ENCODE peak calls at places on chromosomes 5 and 9, in four cellular contexts. K is HepG2, X is K562, H is GM12878. Z is an unnamed sample.

GRCh38 chr9:110155744-110156143 is 52.2 kb downstream of the C9orf152 start:
- DNase-seq in K (no peak), X (no peak), H (no peak), Z (no peak)

GRCh38 chr9:4152876-4153275 is 147.0 kb downstream of the GLIS3 start:
- DNase-seq in K (no peak), X (no peak), H (no peak), Z (no peak)

GRCh38 chr9:126643945-126644527 is 30.3 kb downstream of the LMX1B start:
- DNase-seq in K (no peak), X (no peak), H (no peak), Z (no peak)

GRCh38 chr5:94361832-94362754 is 256.3 kb downstream of the KIAA0825 start:
- DNase-seq in K (no peak), X (no peak), H (no peak), Z (no peak)

GRCh38 chr9:113648048-113648447 is 184.5 kb downstream of the RGS3 start:
- DNase-seq in K (no peak), X (no peak), H (no peak), Z (no peak)

GRCh38 chr5:65120371-65120967 is 351.7 kb downstream of the CWC27 start:
- DNase-seq in K (no peak), X (no peak), H (no peak), Z (no peak)

GRCh38 chr9:8304720-8305119 is 505.1 kb upstream of the DMAC1 start:
- DNase-seq in K (no peak), X (no peak), H (no peak), Z (no peak)

GRCh38 chr5:163379298-163380155 is 57.9 kb upstream of the CCNG1 start:
- DNase-seq in K (peak), X (peak), H (no peak), Z (no peak)

GRCh38 chr5:172455511-172456061 is 1.3 kb upstream of the SH3PXD2B start:
- DNase-seq in K (no peak), X (no peak), H (no peak), Z (no peak)

GRCh38 chr5:134512661-134512999 is 12.8 kb upstream of the JADE2 start:
- DNase-seq in K (no peak), X (no peak), H (no peak), Z (no peak)

DNA sequence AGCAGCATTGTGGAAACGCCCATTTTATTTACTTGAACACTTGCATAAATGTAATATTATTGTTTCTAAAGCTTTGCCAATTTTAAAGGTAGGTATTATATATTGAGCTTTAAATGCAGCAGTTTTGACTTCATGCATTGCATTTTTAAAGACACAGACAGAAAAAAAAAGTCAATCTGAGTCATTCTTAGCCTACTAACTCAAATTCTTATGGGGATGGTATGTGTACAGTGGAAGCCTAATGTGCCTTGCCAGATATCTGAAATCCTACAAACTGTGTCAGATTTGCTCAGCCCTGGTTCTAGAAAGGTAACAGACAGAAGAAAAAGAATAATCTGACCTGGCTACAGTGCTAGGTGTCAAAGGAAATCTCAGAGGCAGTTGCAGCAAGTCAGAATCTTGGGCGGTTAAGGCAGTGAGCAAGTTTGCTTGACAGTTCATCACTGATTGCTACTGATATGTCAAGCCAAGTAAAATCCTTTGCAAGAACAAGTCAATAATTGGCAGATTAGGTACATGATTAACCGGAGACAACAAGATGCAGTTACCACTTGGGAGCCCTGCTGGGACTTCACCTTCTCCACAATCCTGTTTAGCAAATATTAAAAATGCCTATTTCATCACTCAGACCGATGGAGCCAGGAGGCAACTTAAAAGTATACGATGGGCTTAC is 224.8 kb upstream of the WWC1 start:
- DNase-seq in K (no peak), X (no peak), H (no peak), Z (no peak)
- TF ChIP-seq BHLHE40 in K (no peak), X (no peak), H (no peak), Z (no peak)

DNA sequence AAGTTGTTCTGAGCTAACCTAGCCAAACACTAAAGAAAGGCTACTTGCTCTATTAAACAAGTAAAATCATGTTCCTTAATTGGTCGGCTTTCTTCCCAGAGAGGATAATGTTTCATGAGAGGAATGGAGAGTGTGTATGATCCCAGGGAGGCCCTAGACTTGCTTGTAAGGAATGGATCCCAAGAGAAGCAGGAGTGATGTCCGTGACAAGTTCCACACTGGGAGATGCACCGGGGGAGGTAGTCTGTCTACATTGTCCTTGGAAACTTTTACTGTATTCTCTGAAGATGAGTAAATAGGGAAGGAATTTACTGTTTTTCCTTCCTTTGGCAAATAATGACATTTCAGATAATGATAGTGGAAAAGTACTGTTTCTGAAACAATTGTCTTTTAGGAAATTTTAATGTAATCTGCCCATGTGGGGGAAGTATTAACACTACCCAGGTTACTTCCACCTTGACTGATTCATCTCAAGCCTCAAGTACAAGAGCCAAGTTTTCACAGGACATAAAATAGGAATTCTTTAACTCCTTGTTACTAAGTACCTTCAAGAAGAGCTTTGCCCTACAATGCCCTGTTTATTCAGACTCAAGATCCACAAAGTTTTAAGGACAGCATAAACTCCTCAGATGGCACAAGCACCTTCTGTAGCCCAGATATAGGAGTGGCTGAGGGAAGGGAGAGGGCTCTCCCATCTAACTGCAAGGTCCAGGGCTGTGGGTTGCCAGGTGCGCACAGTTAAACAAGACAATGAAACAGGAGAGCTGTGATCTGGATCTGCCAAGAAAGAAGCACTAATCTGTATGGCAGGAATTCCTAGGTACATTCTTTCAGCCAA is 152.1 kb downstream of the GNA14 start:
- DNase-seq in K (peak), X (no peak), H (no peak), Z (no peak)
- TF ChIP-seq FOXK2 in K (no peak), X (no peak), H (no peak), Z (no peak)

DNA sequence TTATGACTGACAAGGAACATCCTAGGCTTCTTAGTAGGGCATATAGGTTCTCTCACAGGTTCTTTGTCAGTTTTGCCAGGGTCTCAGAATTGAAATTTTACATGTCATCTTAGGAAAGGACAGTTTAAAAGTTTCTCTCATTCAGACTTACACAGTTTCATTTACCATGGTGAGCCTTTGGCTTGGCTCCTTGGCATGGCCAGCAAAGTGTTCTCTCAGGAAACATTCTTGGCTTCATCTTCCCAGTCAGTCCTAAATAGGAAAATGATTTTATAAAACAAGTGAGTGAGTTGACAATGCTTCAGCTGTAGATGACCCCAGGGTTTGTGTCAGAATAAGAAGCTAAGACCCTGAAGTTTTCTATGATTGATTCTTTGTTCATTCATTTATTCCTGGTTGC is 191.6 kb downstream of the PCSK5 start:
- DNase-seq in K (no peak), X (no peak), H (no peak), Z (no peak)
- TF ChIP-seq BHLHE40 in K (no peak), X (no peak), H (no peak), Z (no peak)

GRCh38 chr9:686381-686813 is 155.1 kb upstream of the DMRT1 start:
- DNase-seq in K (no peak), X (no peak), H (no peak), Z (no peak)
- TF ChIP-seq FOXK2 in K (no peak), X (no peak), H (no peak), Z (no peak)

GRCh38 chr5:79742549-79743136 is 53.0 kb downstream of the CMYA5 start:
- DNase-seq in K (peak), X (no peak), H (no peak), Z (no peak)
- TF ChIP-seq BHLHE40 in K (peak), X (no peak), H (no peak), Z (no peak)